ENCODE peak calls at places on chromosomes 5 and 9, in seven cellular contexts. E, L, H, S, F, R and G are unnamed samples.

GRCh38 chr5:124402144-124402581 is 344.3 kb downstream of the ZNF608 start:
- DNase-seq in E (peak; percentile 75), L (no peak), H (peak; percentile 48), S (no peak), F (no peak), R (peak; percentile 91), G (no peak)

GRCh38 chr9:91896513-91897121 is 53.4 kb downstream of the ROR2 start:
- DNase-seq in E (peak; percentile 82), L (no peak), H (peak; percentile 51), S (no peak), F (no peak), R (no peak), G (peak; percentile 44)

GRCh38 chr5:145887217-145887616 is 14.4 kb upstream of the GRXCR2 start:
- DNase-seq in E (no peak), L (no peak), H (no peak), S (no peak), F (no peak), R (no peak), G (no peak)

GRCh38 chr5:95862636-95863382 is 40.3 kb upstream of the GLRX start:
- DNase-seq in E (no peak), L (no peak), H (no peak), S (no peak), F (no peak), R (no peak), G (no peak)

GRCh38 chr9:134693011-134693410 is 51.4 kb downstream of the COL5A1 start:
- DNase-seq in E (no peak), L (no peak), H (no peak), S (no peak), F (no peak), R (no peak), G (no peak)

GRCh38 chr5:166991586-166991985 is 1299.9 kb upstream of the WWC1 start:
- DNase-seq in E (no peak), L (no peak), H (no peak), S (no peak), F (no peak), R (no peak), G (no peak)

GRCh38 chr5:39691993-39692392 is 267.2 kb upstream of the DAB2 start:
- DNase-seq in E (no peak), L (no peak), H (no peak), S (no peak), F (no peak), R (peak; percentile 35), G (no peak)

GRCh38 chr9:124800306-124801259 is 23.6 kb downstream of the OLFML2A start:
- DNase-seq in E (peak; percentile 59), L (no peak), H (no peak), S (no peak), F (no peak), R (peak; percentile 45), G (no peak)

GRCh38 chr9:87601175-87601574 is 103.5 kb downstream of the DAPK1 start:
- DNase-seq in E (no peak), L (no peak), H (no peak), S (no peak), F (no peak), R (no peak), G (no peak)